ENCODE peak calls at places on chromosomes 1 and 21, in six cellular contexts. E is GM12878, W is SK-N-SH, A is H1, Z is K562, T is GM12892. S is an unnamed sample.

GRCh38 chr1:151327903-151328674 is 873 bp upstream of the PI4KB start:
- DNase-seq in W (no peak), Z (peak; percentile 38), A (peak; percentile 72), T (no peak), E (no peak), S (no peak)

GRCh38 chr1:9630331-9631081 is 21.0 kb upstream of the PIK3CD start:
- DNase-seq in A (no peak), Z (no peak), E (no peak), W (no peak), T (no peak), S (no peak)

GRCh38 chr1:151133339-151133761 is 13.1 kb downstream of the SEMA6C start:
- DNase-seq in T (no peak), A (peak; percentile 74), W (peak; percentile 18), Z (peak; percentile 12), E (no peak), S (no peak)

GRCh38 chr1:54816130-54816529 is 15.0 kb upstream of the TTC22 start:
- DNase-seq in A (no peak), E (no peak), W (no peak), Z (no peak), T (no peak), S (no peak)

GRCh38 chr1:203229471-203230178 is at the start of gene CHIT1:
- DNase-seq in A (no peak), W (no peak), Z (no peak), E (no peak), T (no peak), S (no peak)

GRCh38 chr1:12527564-12527963 is 90.4 kb downstream of the DHRS3 start:
- DNase-seq in T (no peak), W (no peak), E (no peak), Z (no peak), A (no peak), S (no peak)

GRCh38 chr1:150567341-150567716 is 12.1 kb downstream of the MCL1 start:
- DNase-seq in A (no peak), W (no peak), T (no peak), Z (no peak), E (peak; percentile 96), S (no peak)

GRCh38 chr21:41953831-41954653 is at the start of gene C2CD2:
- DNase-seq in W (peak; percentile 91), T (peak; percentile 86), E (no peak), A (peak; percentile 80), Z (peak; percentile 100), S (peak; percentile 84)

GRCh38 chr1:230869499-230869898 is 1.2 kb upstream of the C1orf198 start:
- DNase-seq in T (no peak), Z (no peak), E (no peak), W (no peak), A (no peak), S (no peak)

GRCh38 chr1:209831615-209832014 is 3.8 kb downstream of the UTP25 start:
- DNase-seq in Z (no peak), T (no peak), A (no peak), E (no peak), W (no peak), S (no peak)

GRCh38 chr1:2446394-2446793 is 29.7 kb upstream of the PLCH2 start:
- DNase-seq in T (no peak), E (no peak), Z (no peak), A (no peak), W (no peak), S (no peak)

GRCh38 chr1:31831397-31832378 is 15.9 kb upstream of the SPOCD1 start:
- DNase-seq in W (no peak), T (no peak), E (no peak), A (no peak), Z (no peak), S (no peak)

GRCh38 chr1:2151252-2151651 is 43.3 kb downstream of the FAAP20 start:
- DNase-seq in W (no peak), E (no peak), A (no peak), T (no peak), Z (no peak), S (no peak)

GRCh38 chr1:44822981-44823451 is 14.7 kb downstream of the BTBD19 start:
- DNase-seq in W (no peak), E (no peak), T (no peak), A (no peak), Z (no peak), S (no peak)

GRCh38 chr1:119222271-119222670 is 81.8 kb upstream of the WARS2 start:
- DNase-seq in T (no peak), A (no peak), Z (no peak), W (no peak), E (peak; percentile 30), S (no peak)

GRCh38 chr1:39845569-39846566 is 37.4 kb downstream of the TRIT1 start:
- DNase-seq in T (no peak), Z (peak; percentile 43), W (peak; percentile 84), E (peak; percentile 66), A (no peak), S (no peak)

GRCh38 chr1:206766251-206766856 is 4.2 kb upstream of the IL19 start:
- DNase-seq in Z (peak; percentile 40), W (no peak), E (peak; percentile 82), A (no peak), T (no peak), S (no peak)

GRCh38 chr1:1004780-1005697 is 5.1 kb upstream of the HES4 start:
- DNase-seq in W (peak; percentile 90), Z (peak; percentile 72), A (no peak), T (no peak), E (no peak), S (no peak)

GRCh38 chr1:100304227-100304626 is 38.2 kb downstream of the RTCA start:
- DNase-seq in E (no peak), Z (no peak), T (no peak), W (no peak), A (no peak), S (no peak)

GRCh38 chr1:237383825-237384612 is 342.0 kb downstream of the RYR2 start:
- DNase-seq in Z (no peak), W (no peak), T (no peak), A (no peak), E (no peak), S (no peak)

GRCh38 chr1:22096036-22096435 is 43.5 kb downstream of the CDC42 start:
- DNase-seq in W (no peak), E (no peak), A (no peak), Z (no peak), T (no peak), S (no peak)

GRCh38 chr1:110148961-110149360 is 1.3 kb upstream of the SLC6A17 start:
- DNase-seq in A (no peak), W (no peak), T (no peak), Z (no peak), E (no peak), S (no peak)
- TF ChIP-seq TAF1 in A (no peak), W (no peak), T (no peak), Z (no peak), E (no peak), S (no peak)

DNA sequence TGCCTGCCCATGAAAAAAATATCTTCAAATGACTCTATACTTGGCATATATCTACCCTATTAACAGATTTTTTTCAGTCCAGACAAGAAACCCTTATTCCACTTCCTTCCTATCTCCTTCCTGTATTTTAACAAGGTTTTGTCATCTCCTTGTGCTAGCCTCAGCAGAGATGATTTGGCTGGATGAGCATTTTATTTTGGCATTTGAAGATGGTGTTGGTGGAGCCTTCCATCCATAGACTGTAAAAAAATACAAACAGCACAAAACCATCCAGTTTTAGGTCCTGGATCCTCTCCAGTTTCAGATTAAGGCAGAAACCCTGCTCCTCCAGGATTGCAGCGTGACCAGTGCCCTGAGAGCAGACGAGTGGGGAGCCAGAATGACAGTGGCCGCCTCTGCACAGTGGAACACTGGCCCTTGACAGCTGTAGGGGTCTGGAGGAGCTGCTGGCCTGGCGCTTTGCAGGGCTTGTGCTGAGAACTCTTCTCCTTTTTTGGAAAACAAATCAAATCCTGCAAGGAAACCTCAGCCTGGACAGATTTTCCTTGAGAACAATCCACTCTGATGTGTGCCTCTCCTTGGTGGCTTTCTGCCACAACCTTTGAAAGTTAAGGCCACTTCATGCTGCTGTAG is 72.2 kb upstream of the GADD45A start:
- DNase-seq in T (no peak), Z (no peak), A (no peak), W (no peak), E (no peak), S (no peak)
- TF ChIP-seq TAF1 in T (no peak), Z (no peak), A (no peak), W (no peak), E (no peak), S (no peak)

GRCh38 chr1:208182880-208183279 is 61.3 kb downstream of the PLXNA2 start:
- DNase-seq in A (no peak), W (no peak), T (no peak), E (no peak), Z (peak; percentile 47), S (no peak)

GRCh38 chr1:208183977-208184901 is 59.9 kb downstream of the PLXNA2 start:
- DNase-seq in A (no peak), W (no peak), E (no peak), T (no peak), Z (peak; percentile 81), S (no peak)

GRCh38 chr1:208187499-208188041 is 56.6 kb downstream of the PLXNA2 start:
- DNase-seq in E (peak; percentile 70), W (no peak), Z (no peak), A (no peak), T (peak; percentile 46), S (peak; percentile 53)

GRCh38 chr1:208185801-208186201 is 58.4 kb downstream of the PLXNA2 start:
- DNase-seq in E (no peak), T (no peak), A (no peak), Z (peak; percentile 50), W (no peak), S (no peak)

DNA sequence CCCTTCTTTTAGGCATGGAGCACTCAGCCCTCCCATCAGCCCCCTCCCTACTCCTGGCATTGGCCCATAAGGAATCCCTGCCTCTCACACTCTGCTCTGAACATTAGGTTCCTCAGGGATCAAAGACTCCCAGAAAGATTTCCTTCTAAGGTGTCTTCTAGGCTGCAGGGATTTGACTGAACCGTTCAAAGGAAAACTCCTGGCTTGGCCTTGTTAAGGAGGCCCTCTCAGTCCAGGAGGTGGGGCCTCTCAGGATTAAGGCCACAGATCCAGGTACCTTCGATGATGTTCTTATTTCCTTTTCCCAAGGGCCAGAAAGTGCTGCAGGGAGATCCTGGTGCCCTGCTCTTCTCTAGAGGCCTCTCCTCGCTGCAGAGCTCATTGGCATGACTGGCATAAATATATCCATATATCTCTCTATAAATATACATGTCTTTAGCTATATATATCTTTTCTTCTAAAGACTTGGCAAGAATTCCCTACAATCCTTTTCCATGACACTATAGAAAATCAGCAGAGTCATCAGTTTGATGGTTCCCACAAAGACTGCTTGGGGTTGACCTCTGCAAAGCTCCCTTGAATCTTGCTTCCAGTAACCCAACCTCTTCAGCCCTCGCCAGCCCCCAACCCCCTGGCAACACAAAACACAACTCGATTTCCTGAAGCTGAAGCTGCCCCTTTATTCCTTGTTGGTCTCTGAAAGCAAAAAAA is 59.0 kb downstream of the PLXNA2 start:
- DNase-seq in W (no peak), E (no peak), A (no peak), T (no peak), Z (no peak), S (no peak)
- TF ChIP-seq TAF1 in W (no peak), E (no peak), A (no peak), T (no peak), Z (no peak), S (no peak)

DNA sequence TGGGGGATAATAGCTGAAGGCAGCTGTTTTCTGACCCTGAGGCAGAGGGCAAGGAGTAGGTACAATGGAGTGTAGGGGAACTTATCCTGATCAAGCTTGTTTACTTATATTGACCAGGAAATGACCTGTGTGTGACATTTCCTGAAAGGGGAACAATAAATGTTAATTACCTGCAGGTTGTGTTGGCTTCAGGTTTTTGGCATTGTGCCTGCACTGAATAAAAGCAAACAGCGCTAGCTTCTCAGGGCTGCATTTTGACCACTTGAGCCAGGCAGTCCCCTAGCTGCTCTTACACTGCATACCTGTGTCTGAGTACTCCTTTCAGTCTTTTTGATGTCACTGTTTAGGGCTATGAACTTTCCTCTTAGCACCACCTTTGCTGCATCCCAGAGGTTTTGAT is 40.6 kb downstream of the DRAM2 start:
- DNase-seq in E (no peak), A (no peak), Z (no peak), T (no peak), W (no peak), S (no peak)
- TF ChIP-seq TAF1 in E (no peak), A (no peak), Z (no peak), T (no peak), W (no peak), S (no peak)